ENCODE peak calls at places on chromosomes 3 and 15, in ten cellular contexts. F is activated naive CD4-positive, alpha-beta T cell treated with Interleukin-2 at 50 U/mL for 16 hours; P is AG20443; N is NCI-H69; Y is T-helper 9 cell; R is cardiac muscle cell; W is GM06990; G is left colon; X is mucosa of descending colon; Z is activated CD8-positive, alpha-beta memory T cell treated with anti-CD3 and anti-CD28 coated beads, Interleukin-2, amount 50 U/mL, for 4 hours. V is an unnamed sample.

GRCh38 chr3:146390967-146391366 is 78.4 kb downstream of the PLSCR2 start:
- DNase-seq in F (no peak), P (peak), N (no peak), Y (no peak), R (no peak), W (no peak), G (no peak), X (no peak), Z (no peak), V (peak)

GRCh38 chr3:37183375-37183831 is 9.0 kb upstream of the LRRFIP2 start:
- DNase-seq in F (no peak), P (peak), N (no peak), Y (no peak), R (no peak), W (no peak), G (no peak), X (no peak), Z (no peak), V (peak)

GRCh38 chr15:96392380-96393208 is 62.1 kb downstream of the NR2F2 start:
- DNase-seq in F (no peak), P (no peak), N (no peak), Y (no peak), R (no peak), W (no peak), G (no peak), X (no peak), Z (no peak), V (no peak)

GRCh38 chr3:32384938-32385337 is 6.7 kb upstream of the CMTM7 start:
- DNase-seq in F (no peak), P (no peak), N (no peak), Y (no peak), R (no peak), W (no peak), G (no peak), X (no peak), Z (no peak), V (peak)

GRCh38 chr15:81877533-81878227 is 168.1 kb downstream of the MEX3B start:
- DNase-seq in F (no peak), P (no peak), N (peak), Y (no peak), R (no peak), W (no peak), G (no peak), X (no peak), Z (no peak), V (peak)

GRCh38 chr3:123335007-123335670 is 113.8 kb downstream of the ADCY5 start:
- DNase-seq in F (no peak), P (no peak), N (no peak), Y (no peak), R (no peak), W (no peak), G (no peak), X (no peak), Z (no peak), V (no peak)

GRCh38 chr15:43527802-43528541 is 10.6 kb downstream of the MAP1A start:
- DNase-seq in F (no peak), P (no peak), N (no peak), Y (no peak), R (no peak), W (no peak), G (no peak), X (no peak), Z (no peak), V (no peak)

GRCh38 chr15:29216955-29217354 is 52.7 kb downstream of the NSMCE3 start:
- DNase-seq in F (no peak), P (no peak), N (no peak), Y (no peak), R (no peak), W (no peak), G (no peak), X (no peak), Z (no peak), V (no peak)

GRCh38 chr3:69082805-69083204 is 1.9 kb upstream of the ARL6IP5 start:
- DNase-seq in F (peak), P (peak), N (peak), Y (peak), R (peak), W (peak), G (no peak), X (no peak), Z (peak), V (peak)

GRCh38 chr3:190064112-190064511 is 56.6 kb downstream of the P3H2 start:
- DNase-seq in F (no peak), P (peak), N (no peak), Y (no peak), R (no peak), W (no peak), G (no peak), X (no peak), Z (no peak), V (peak)

GRCh38 chr3:64740232-64740631 is 52.4 kb upstream of the ADAMTS9 start:
- DNase-seq in F (no peak), P (peak), N (no peak), Y (no peak), R (no peak), W (no peak), G (no peak), X (no peak), Z (no peak), V (peak)